ENCODE peak calls at places on chromosomes 16 and 17, in eight cellular contexts. T is AG04450; Y is skeletal muscle cell; C is CD8-positive, alpha-beta T cell; D is AG10803; E is heart right ventricle; B is heart left ventricle; U is cardiac fibroblast. F is an unnamed sample.

GRCh38 chr16:23857901-23858300 is 22.1 kb downstream of the PRKCB start:
- DNase-seq in Y (no peak), T (no peak), B (no peak), U (no peak), E (no peak), C (no peak), D (no peak), F (no peak)

GRCh38 chr17:66605561-66605960 is 229.4 kb upstream of the CACNG5 start:
- DNase-seq in E (no peak), B (no peak), D (peak), T (no peak), Y (no peak), C (no peak), U (peak), F (no peak)

GRCh38 chr16:81190667-81191066 is 47.8 kb upstream of the BCO1 start:
- DNase-seq in D (peak), B (no peak), C (no peak), T (peak), E (no peak), U (peak), Y (no peak), F (no peak)

GRCh38 chr17:17836250-17836817 is 452 bp downstream of the SREBF1 start:
- DNase-seq in D (peak), B (peak), Y (peak), C (peak), T (peak), E (peak), U (peak), F (peak)

GRCh38 chr17:6374761-6375312 is 60.1 kb downstream of the AIPL1 start:
- DNase-seq in D (peak), U (peak), E (no peak), Y (no peak), T (no peak), B (no peak), C (no peak), F (peak)

GRCh38 chr17:41775394-41776226 is 10.9 kb downstream of the JUP start:
- DNase-seq in Y (no peak), T (no peak), B (no peak), U (no peak), D (no peak), E (peak), C (no peak), F (no peak)

GRCh38 chr16:64397042-64397441 is 724.8 kb downstream of the CDH11 start:
- DNase-seq in B (no peak), C (no peak), U (no peak), E (no peak), D (no peak), T (no peak), Y (no peak), F (no peak)

GRCh38 chr17:55737976-55738501 is 12.8 kb upstream of the PCTP start:
- DNase-seq in C (no peak), Y (no peak), T (no peak), D (no peak), B (no peak), E (no peak), U (no peak), F (no peak)

GRCh38 chr17:44359001-44359400 is 4.7 kb downstream of the FAM171A2 start:
- DNase-seq in E (no peak), T (no peak), C (no peak), Y (no peak), D (no peak), B (no peak), U (no peak), F (no peak)

GRCh38 chr17:61221181-61221580 is 178.5 kb upstream of the TBX2 start:
- DNase-seq in T (no peak), Y (no peak), D (no peak), C (no peak), E (no peak), U (no peak), B (no peak), F (no peak)

GRCh38 chr17:63134867-63135266 is 168.8 kb downstream of the TANC2 start:
- DNase-seq in E (no peak), C (no peak), Y (no peak), U (no peak), D (no peak), B (no peak), T (no peak), F (no peak)

GRCh38 chr17:78664476-78665384 is 87.5 kb upstream of the DNAH17 start:
- DNase-seq in E (peak), C (no peak), T (no peak), U (peak), Y (no peak), D (no peak), B (no peak), F (no peak)

GRCh38 chr17:38705803-38706624 is 941 bp downstream of the MLLT6 start:
- DNase-seq in T (no peak), B (peak), D (peak), U (peak), E (peak), Y (no peak), C (no peak), F (peak)

GRCh38 chr16:10964891-10965326 is 20.5 kb downstream of the CLEC16A start:
- DNase-seq in E (no peak), U (no peak), D (no peak), C (peak), T (no peak), B (no peak), Y (no peak), F (no peak)

DNA sequence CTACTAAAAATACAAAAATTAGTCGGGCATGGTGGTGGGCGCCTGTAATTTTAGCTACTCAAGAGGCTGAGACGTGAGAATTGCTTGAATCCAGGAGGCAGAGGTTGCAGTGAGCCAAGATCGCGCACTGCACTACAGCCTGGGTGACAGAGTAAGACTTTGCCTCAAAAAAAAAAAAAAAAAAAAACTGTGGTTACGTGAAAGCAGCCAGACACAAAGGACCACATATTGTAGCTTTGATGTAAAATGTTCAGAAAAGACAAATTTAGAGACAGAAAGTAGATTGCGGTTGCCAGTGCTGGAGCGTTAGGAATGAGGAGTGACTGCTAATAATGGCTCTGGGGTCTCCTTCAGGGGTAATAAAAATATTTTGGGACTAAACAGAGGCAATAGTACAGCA is 4.0 kb upstream of the MEAK7 start:
- DNase-seq in C (peak), U (no peak), D (no peak), B (no peak), T (no peak), Y (no peak), E (no peak), F (no peak)
- H3K4me3 ChIP-seq in C (no peak), U (no peak), D (no peak), B (no peak), T (no peak), Y (no peak), E (no peak), F (no peak)

GRCh38 chr17:49687878-49688491 is 10.1 kb upstream of the SPOP start:
- DNase-seq in T (no peak), E (peak), U (peak), B (no peak), D (peak), C (no peak), Y (no peak), F (no peak)

GRCh38 chr17:49692751-49693150 is 14.9 kb upstream of the SPOP start:
- DNase-seq in B (no peak), Y (no peak), D (no peak), E (no peak), U (no peak), T (no peak), C (no peak), F (no peak)

GRCh38 chr17:49690256-49690655 is 12.4 kb upstream of the SPOP start:
- DNase-seq in C (no peak), E (no peak), D (no peak), Y (no peak), T (no peak), B (no peak), U (no peak), F (no peak)

GRCh38 chr17:49691677-49692191 is 13.8 kb upstream of the SPOP start:
- DNase-seq in E (no peak), T (no peak), D (no peak), Y (no peak), U (peak), B (no peak), C (no peak), F (no peak)

DNA sequence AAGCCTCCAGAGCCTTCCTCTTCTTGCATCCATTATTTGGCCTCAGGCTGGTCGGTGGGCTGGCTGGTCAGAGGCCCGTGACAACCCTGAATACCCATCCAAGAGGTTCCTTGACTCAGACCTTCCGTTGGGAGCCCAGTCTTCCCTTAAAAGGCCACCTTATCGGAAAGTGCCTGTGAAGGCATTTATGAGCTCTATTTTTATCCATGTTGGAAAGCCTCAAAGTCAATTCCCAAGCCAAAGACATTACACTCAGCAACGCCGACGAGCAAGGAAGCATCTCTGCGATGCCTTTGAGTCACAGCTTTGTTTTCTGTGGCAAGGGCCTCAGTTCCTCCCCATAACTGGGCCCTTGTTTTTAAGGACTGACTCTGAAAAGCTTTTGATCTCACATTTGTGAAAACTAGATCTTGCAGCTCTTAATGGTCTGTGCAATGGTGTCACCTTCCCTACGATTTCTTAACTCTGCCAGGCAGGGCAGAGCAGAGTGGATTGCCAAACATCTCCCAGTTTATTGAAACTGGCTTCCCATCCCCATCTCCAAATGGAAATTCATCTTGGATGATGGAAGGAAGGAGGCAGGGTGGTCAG is 13.3 kb upstream of the SPOP start:
- DNase-seq in U (peak), Y (no peak), D (no peak), C (no peak), T (no peak), E (peak), B (no peak), F (peak)
- H3K4me3 ChIP-seq in U (no peak), Y (no peak), D (no peak), C (no peak), T (no peak), E (no peak), B (no peak), F (no peak)

DNA sequence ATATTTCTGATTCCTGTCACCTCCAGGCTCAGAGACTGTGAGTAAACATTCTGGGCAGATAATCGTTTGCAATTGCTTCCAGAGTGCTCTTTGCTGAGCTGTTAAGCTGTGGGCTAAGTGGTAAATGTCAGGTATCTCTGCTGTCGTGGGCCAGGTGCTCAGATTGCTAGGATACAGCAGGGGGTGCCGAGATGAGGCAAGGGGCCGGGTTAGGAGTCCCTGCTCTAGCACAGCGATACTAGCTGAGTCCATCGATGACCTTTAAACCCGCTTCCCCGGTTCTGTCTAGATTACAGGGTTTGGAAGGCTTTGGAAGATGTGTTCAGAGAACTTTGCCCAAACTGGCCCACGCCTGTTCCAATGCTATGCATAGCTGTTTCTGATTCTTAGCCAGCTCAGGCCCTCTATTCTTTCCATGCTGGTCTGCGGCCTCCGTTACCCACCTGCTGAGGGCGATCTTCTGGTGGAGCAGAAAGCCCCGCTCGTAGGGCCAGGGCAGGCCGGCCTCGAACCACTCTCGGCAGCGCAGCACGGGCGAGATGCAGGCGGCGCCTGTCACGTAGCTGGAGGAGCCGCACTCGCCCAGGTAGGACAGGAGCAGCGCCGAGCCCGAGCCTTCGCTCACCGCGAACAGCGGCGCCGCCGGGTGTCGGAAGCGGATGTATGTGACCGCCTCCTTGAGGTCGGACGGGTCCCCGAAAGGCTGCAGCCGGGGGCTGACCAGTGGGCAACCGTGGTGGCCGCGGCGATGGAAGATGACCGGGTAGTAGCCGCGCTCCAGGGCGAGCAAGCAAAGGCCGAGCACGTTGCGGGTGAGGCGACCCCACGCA is 979 bp downstream of the ABHD15 start:
- DNase-seq in B (no peak), Y (no peak), E (peak), C (peak), D (no peak), T (no peak), U (no peak), F (no peak)
- H3K4me3 ChIP-seq in B (peak), Y (peak), E (peak), C (peak), D (peak), T (peak), U (peak), F (peak)

GRCh38 chr17:2485543-2485942 is 26.1 kb downstream of the METTL16 start:
- DNase-seq in E (no peak), U (peak), D (peak), Y (peak), T (no peak), B (no peak), C (no peak), F (no peak)
- H3K4me3 ChIP-seq in E (no peak), U (no peak), D (no peak), Y (no peak), T (no peak), B (peak), C (no peak), F (no peak)

GRCh38 chr17:48998557-48999440 is 1.6 kb downstream of the IGF2BP1 start:
- DNase-seq in E (no peak), D (no peak), B (no peak), T (no peak), C (no peak), U (peak), Y (no peak), F (no peak)
- H3K4me3 ChIP-seq in E (no peak), D (peak), B (no peak), T (peak), C (no peak), U (peak), Y (peak), F (no peak)

DNA sequence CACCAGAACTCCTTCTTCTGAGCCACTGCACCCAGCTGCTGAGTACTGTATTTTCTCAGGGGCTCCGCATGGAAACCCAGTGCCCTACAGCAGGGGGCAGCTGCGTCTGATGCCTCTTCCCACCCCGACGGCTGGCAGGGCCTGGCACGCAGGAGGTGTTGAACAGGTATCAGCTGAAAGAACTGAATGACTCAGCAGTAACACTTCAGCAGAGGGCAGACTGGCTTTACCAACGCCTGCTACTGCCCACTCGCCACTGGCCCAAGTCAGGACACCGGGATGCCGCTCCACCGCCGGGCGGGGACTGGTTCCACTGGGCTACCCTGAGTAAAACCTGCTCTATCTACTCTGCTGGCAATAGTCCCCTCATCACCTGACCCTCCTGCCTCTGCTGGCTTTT is 100.3 kb upstream of the FA2H start:
- DNase-seq in C (no peak), Y (no peak), T (no peak), D (no peak), B (no peak), E (peak), U (no peak), F (no peak)
- H3K4me3 ChIP-seq in C (no peak), Y (no peak), T (no peak), D (no peak), B (no peak), E (no peak), U (no peak), F (no peak)

GRCh38 chr16:46845952-46846351 is 15.0 kb upstream of the C16orf87 start:
- DNase-seq in T (no peak), Y (no peak), B (no peak), D (no peak), U (no peak), C (no peak), E (no peak), F (no peak)

GRCh38 chr16:46844771-46845170 is 13.8 kb upstream of the C16orf87 start:
- DNase-seq in U (no peak), C (no peak), T (peak), D (no peak), E (no peak), B (no peak), Y (no peak), F (peak)

GRCh38 chr16:46839986-46840443 is 9.0 kb upstream of the C16orf87 start:
- DNase-seq in C (no peak), Y (no peak), U (no peak), D (no peak), T (no peak), B (no peak), E (no peak), F (no peak)

GRCh38 chr16:46842192-46842895 is 11.4 kb upstream of the C16orf87 start:
- DNase-seq in U (no peak), T (no peak), B (no peak), C (no peak), D (no peak), Y (no peak), E (no peak), F (no peak)

DNA sequence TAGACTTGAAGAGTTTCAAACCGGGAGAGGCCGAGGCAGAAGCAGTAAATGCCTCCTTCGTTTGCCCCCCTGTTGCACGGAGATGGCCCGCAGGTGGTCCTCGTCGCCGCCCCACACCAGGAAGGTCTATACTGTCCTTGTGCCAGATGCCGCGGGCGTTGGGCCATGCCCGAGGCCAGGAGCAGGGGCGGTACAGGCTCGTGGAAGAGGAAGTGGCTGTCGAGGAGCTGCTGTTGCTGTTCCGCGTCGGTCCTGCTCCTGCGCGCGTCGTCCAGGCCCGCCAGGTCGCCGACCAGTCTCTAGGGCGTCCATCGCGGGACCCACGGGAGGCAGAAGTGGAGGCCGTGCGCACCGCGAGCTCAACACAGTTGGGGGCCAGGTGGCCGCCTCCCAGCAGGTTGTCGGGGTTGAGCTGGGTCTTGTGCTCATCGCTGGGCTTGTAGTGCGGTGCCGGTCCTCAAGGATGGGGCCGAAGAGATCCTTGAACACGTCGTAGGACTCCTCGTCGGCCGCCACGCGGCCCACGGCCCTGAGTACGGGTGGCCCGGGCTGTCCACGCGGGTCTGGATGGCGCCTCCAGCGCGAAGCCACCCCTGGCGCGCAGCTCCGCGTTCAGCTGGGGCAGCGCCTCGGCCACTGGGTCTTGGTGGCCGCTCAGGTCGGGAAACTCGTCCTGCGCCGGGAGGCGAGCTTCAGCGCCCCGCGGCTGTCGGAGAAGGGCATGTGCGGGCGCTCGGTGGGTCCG is 13.1 kb upstream of the C16orf87 start:
- DNase-seq in U (no peak), D (no peak), B (no peak), E (no peak), C (no peak), T (no peak), Y (no peak), F (no peak)
- H3K4me3 ChIP-seq in U (no peak), D (no peak), B (no peak), E (no peak), C (no peak), T (no peak), Y (no peak), F (no peak)

GRCh38 chr17:42853597-42853967 is 2.6 kb downstream of the AOC3 start:
- DNase-seq in D (no peak), B (no peak), U (no peak), Y (no peak), T (no peak), E (no peak), C (no peak), F (no peak)

GRCh38 chr17:42850964-42851363 is at the start of gene AOC3:
- DNase-seq in Y (no peak), E (peak), D (no peak), B (peak), C (no peak), T (no peak), U (peak), F (no peak)

GRCh38 chr17:42852351-42852750 is 1.4 kb downstream of the AOC3 start:
- DNase-seq in Y (no peak), E (no peak), U (no peak), D (no peak), B (peak), C (no peak), T (no peak), F (no peak)

GRCh38 chr17:42853968-42854790 is 3.2 kb downstream of the AOC3 start:
- DNase-seq in U (no peak), B (peak), D (no peak), T (no peak), C (no peak), Y (no peak), E (no peak), F (no peak)

DNA sequence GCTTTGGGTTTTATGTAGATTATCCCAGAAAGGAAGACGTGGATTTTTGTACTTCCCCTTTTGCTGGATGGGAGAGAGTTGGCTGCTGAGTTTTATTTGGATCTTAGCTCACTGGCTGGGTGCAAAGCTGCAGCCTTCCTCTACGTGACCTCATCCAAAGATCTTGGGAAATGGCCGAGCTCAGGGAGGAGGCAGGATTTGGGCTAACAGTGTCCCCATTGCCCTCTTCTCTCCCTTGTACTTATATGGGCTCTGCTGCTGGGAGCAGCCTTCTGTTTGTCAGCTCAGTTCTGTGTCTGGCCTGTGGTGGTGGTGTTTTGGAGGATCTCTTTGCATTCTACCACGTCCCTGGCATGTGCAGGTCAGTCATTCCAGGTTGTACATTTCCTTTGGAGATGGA is 2.0 kb downstream of the AOC3 start:
- DNase-seq in T (no peak), B (peak), Y (no peak), E (no peak), U (no peak), C (no peak), D (no peak), F (no peak)
- H3K4me3 ChIP-seq in T (no peak), B (peak), Y (no peak), E (peak), U (no peak), C (no peak), D (no peak), F (no peak)